ENCODE peak calls at places on chromosomes 1 and 21, in nine cellular contexts. U is NCI-H345; B is activated naive CD4-positive, alpha-beta T cell treated with anti-CD3 and anti-CD28 coated beads, Interleukin-2, amount 10 ng/mL, durations not matched to agents 7 days and 5 days; M is HuH-7; S is HT-29; T is EL; Y is stimulated activated CD8-positive, alpha-beta memory T cell treated with anti-CD3 and anti-CD28 coated beads, Interleukin-2, amount 100 ng/mL, for 1 hour; V is CD4-positive, alpha-beta T cell; O is amniotic stem cell. K is an unnamed sample.

GRCh38 chr1:174686213-174686612 is 238.4 kb downstream of the GPR52 start:
- DNase-seq in M (no peak), V (no peak), S (no peak), Y (no peak), U (no peak), O (no peak), B (no peak), T (no peak), K (no peak)

GRCh38 chr21:28267449-28267848 is 725.2 kb downstream of the LTN1 start:
- DNase-seq in T (no peak), V (no peak), M (no peak), O (no peak), Y (no peak), U (no peak), S (no peak), B (no peak), K (no peak)

GRCh38 chr21:42652527-42653491 is 612 bp upstream of the PDE9A start:
- DNase-seq in V (no peak), T (peak), Y (no peak), M (peak), U (no peak), O (no peak), S (peak), B (no peak), K (peak)

GRCh38 chr1:23742670-23743286 is 493 bp upstream of the ELOA start:
- DNase-seq in U (peak), B (no peak), O (no peak), T (peak), Y (no peak), V (no peak), M (no peak), S (peak), K (peak)

GRCh38 chr1:99438656-99439055 is 174.4 kb downstream of the PLPPR4 start:
- DNase-seq in T (peak), O (no peak), S (no peak), B (no peak), V (no peak), M (no peak), Y (no peak), U (no peak), K (peak)

GRCh38 chr1:50968884-50969610 is 998 bp upstream of the CDKN2C start:
- DNase-seq in B (peak), T (no peak), M (peak), S (peak), O (no peak), V (peak), U (peak), Y (no peak), K (peak)

GRCh38 chr1:15218287-15219279 is 28.4 kb upstream of the FHAD1 start:
- DNase-seq in B (no peak), Y (no peak), V (no peak), O (no peak), T (peak), S (peak), M (no peak), U (no peak), K (peak)

GRCh38 chr1:89361681-89362080 is 2.2 kb upstream of the GBP6 start:
- DNase-seq in B (no peak), U (no peak), Y (no peak), S (no peak), V (no peak), O (no peak), M (no peak), T (no peak), K (no peak)